ENCODE peak calls at places on chromosomes 1 and 21, in six cellular contexts. M is stimulated activated naive CD4-positive, alpha-beta T cell; J is HFF-Myc; T is cerebellar cortex; I is prostate gland; Y is EL. F is an unnamed sample.

GRCh38 chr1:38029725-38030511 is 16.7 kb downstream of the POU3F1 start:
- DNase-seq in M (no peak), J (no peak), T (no peak), I (no peak), Y (peak), F (no peak)

GRCh38 chr1:16354619-16355018 is 2.3 kb upstream of the FBXO42 start:
- DNase-seq in M (no peak), J (no peak), T (no peak), I (no peak), Y (no peak), F (no peak)

GRCh38 chr1:208203127-208203847 is 40.9 kb downstream of the PLXNA2 start:
- DNase-seq in M (no peak), J (no peak), T (no peak), I (peak), Y (peak), F (no peak)

GRCh38 chr1:183234660-183235476 is 48.8 kb downstream of the LAMC2 start:
- DNase-seq in M (no peak), J (peak), T (peak), I (peak), Y (peak), F (no peak)

GRCh38 chr1:202085682-202086373 is 36.9 kb upstream of the GPR37L1 start:
- DNase-seq in M (no peak), J (no peak), T (no peak), I (peak), Y (peak), F (no peak)

GRCh38 chr1:1118011-1118892 is 2.4 kb upstream of the C1orf159 start:
- DNase-seq in M (no peak), J (no peak), T (no peak), I (no peak), Y (no peak), F (no peak)

GRCh38 chr1:24708938-24709337 is 36.3 kb upstream of the CLIC4 start:
- DNase-seq in M (no peak), J (no peak), T (no peak), I (no peak), Y (no peak), F (no peak)

GRCh38 chr1:109718495-109718894 is 6.4 kb downstream of the GSTM5 start:
- DNase-seq in M (no peak), J (no peak), T (peak), I (no peak), Y (peak), F (no peak)

GRCh38 chr21:37463083-37463780 is 96.7 kb downstream of the DYRK1A start:
- DNase-seq in M (peak), J (peak), T (peak), I (no peak), Y (peak), F (peak)

GRCh38 chr1:77188770-77189169 is 30.5 kb downstream of the PIGK start:
- DNase-seq in M (no peak), J (no peak), T (no peak), I (no peak), Y (no peak), F (no peak)

GRCh38 chr1:2546515-2547209 is 9.5 kb upstream of the TNFRSF14 start:
- DNase-seq in M (peak), J (no peak), T (peak), I (peak), Y (peak), F (peak)

GRCh38 chr21:26157842-26158241 is 12.7 kb downstream of the APP start:
- DNase-seq in M (no peak), J (no peak), T (no peak), I (no peak), Y (no peak), F (no peak)

GRCh38 chr1:218837051-218837450 is 336.6 kb upstream of the LYPLAL1 start:
- DNase-seq in M (no peak), J (peak), T (no peak), I (no peak), Y (peak), F (no peak)

GRCh38 chr1:111833334-111833733 is 77.6 kb downstream of the DDX20 start:
- DNase-seq in M (no peak), J (no peak), T (peak), I (no peak), Y (no peak), F (no peak)

F was measured in HL-60.